ENCODE peak calls at places on chromosomes 11 and 22, in nine cellular contexts. One of them, this sample, is unnamed. For H3K27me3, the result is how much of the 10 kb centered on the place peaks cover.

GRCh38 chr11:9038537-9038936 is 34.7 kb upstream of the NRIP3 start:
- DNase-seq in body of pancreas: no peak
- DNase-seq in ovary: no peak
- DNase-seq in uterus: no peak
- DNase-seq in HepG2: no peak
- DNase-seq in spleen: no peak
- DNase-seq in heart left ventricle: no peak
- DNase-seq in Peyer's patch: no peak
- DNase-seq in IMR-90: no peak
- DNase-seq in this sample: no peak

GRCh38 chr22:50445071-50445879 is 29.6 kb downstream of the SBF1 start:
- DNase-seq in Peyer's patch: no peak
- DNase-seq in HepG2: no peak
- DNase-seq in spleen: no peak
- DNase-seq in uterus: no peak
- DNase-seq in ovary: no peak
- DNase-seq in body of pancreas: peak
- DNase-seq in IMR-90: no peak
- DNase-seq in heart left ventricle: no peak
- DNase-seq in this sample: no peak

GRCh38 chr11:97979741-97980140 is 1041.0 kb upstream of the CNTN5 start:
- DNase-seq in HepG2: no peak
- DNase-seq in body of pancreas: no peak
- DNase-seq in heart left ventricle: no peak
- DNase-seq in IMR-90: no peak
- DNase-seq in Peyer's patch: no peak
- DNase-seq in spleen: no peak
- DNase-seq in uterus: no peak
- DNase-seq in ovary: no peak
- DNase-seq in this sample: no peak

GRCh38 chr11:60945295-60945667 is 6.7 kb downstream of the SLC15A3 start:
- DNase-seq in uterus: no peak
- DNase-seq in spleen: no peak
- DNase-seq in body of pancreas: no peak
- DNase-seq in ovary: no peak
- DNase-seq in HepG2: no peak
- DNase-seq in Peyer's patch: no peak
- DNase-seq in IMR-90: no peak
- DNase-seq in heart left ventricle: no peak
- DNase-seq in this sample: no peak

GRCh38 chr11:111729441-111729840 is 36.7 kb downstream of the PPP2R1B start:
- DNase-seq in heart left ventricle: no peak
- DNase-seq in spleen: no peak
- DNase-seq in HepG2: no peak
- DNase-seq in IMR-90: peak
- DNase-seq in body of pancreas: no peak
- DNase-seq in Peyer's patch: no peak
- DNase-seq in ovary: no peak
- DNase-seq in uterus: no peak
- DNase-seq in this sample: no peak

GRCh38 chr11:72685560-72686480 is 11.6 kb upstream of the PDE2A start:
- DNase-seq in uterus: peak
- DNase-seq in ovary: no peak
- DNase-seq in heart left ventricle: peak
- DNase-seq in body of pancreas: peak
- DNase-seq in HepG2: no peak
- DNase-seq in Peyer's patch: no peak
- DNase-seq in spleen: no peak
- DNase-seq in IMR-90: peak
- DNase-seq in this sample: peak

GRCh38 chr22:19060356-19061009 is 61.7 kb downstream of the DGCR2 start:
- DNase-seq in IMR-90: peak
- DNase-seq in HepG2: no peak
- DNase-seq in uterus: no peak
- DNase-seq in ovary: no peak
- DNase-seq in spleen: peak
- DNase-seq in Peyer's patch: no peak
- DNase-seq in body of pancreas: no peak
- DNase-seq in heart left ventricle: no peak
- DNase-seq in this sample: no peak

GRCh38 chr11:31956310-31956709 is 134.6 kb upstream of the RCN1 start:
- DNase-seq in IMR-90: peak
- DNase-seq in uterus: no peak
- DNase-seq in HepG2: no peak
- DNase-seq in ovary: no peak
- DNase-seq in spleen: no peak
- DNase-seq in Peyer's patch: no peak
- DNase-seq in heart left ventricle: no peak
- DNase-seq in body of pancreas: no peak
- DNase-seq in this sample: no peak

GRCh38 chr22:38927033-38927789 is 30.2 kb upstream of the APOBEC3A start:
- DNase-seq in body of pancreas: peak
- DNase-seq in heart left ventricle: peak
- DNase-seq in HepG2: no peak
- DNase-seq in ovary: peak
- DNase-seq in IMR-90: peak
- DNase-seq in uterus: peak
- DNase-seq in spleen: peak
- DNase-seq in Peyer's patch: peak
- DNase-seq in this sample: peak

GRCh38 chr11:61777234-61778090 is 14.9 kb downstream of the TMEM258 start:
- DNase-seq in Peyer's patch: peak
- DNase-seq in HepG2: no peak
- DNase-seq in IMR-90: no peak
- DNase-seq in heart left ventricle: peak
- DNase-seq in spleen: peak
- DNase-seq in body of pancreas: peak
- DNase-seq in ovary: peak
- DNase-seq in uterus: no peak
- DNase-seq in this sample: peak

GRCh38 chr11:125593113-125593761 is 585 bp downstream of the STT3A start:
- DNase-seq in IMR-90: peak
- DNase-seq in HepG2: peak
- DNase-seq in heart left ventricle: no peak
- DNase-seq in uterus: no peak
- DNase-seq in ovary: no peak
- DNase-seq in spleen: no peak
- DNase-seq in body of pancreas: peak
- DNase-seq in Peyer's patch: no peak
- DNase-seq in this sample: no peak

GRCh38 chr11:101862410-101863233 is 52.2 kb upstream of the CEP126 start:
- DNase-seq in uterus: peak
- DNase-seq in ovary: no peak
- DNase-seq in body of pancreas: no peak
- DNase-seq in HepG2: peak
- DNase-seq in heart left ventricle: peak
- DNase-seq in IMR-90: peak
- DNase-seq in Peyer's patch: peak
- DNase-seq in spleen: no peak
- DNase-seq in this sample: peak

GRCh38 chr11:58805065-58805464 is 39.4 kb downstream of the GLYATL2 start:
- DNase-seq in spleen: no peak
- DNase-seq in uterus: no peak
- DNase-seq in heart left ventricle: no peak
- DNase-seq in HepG2: no peak
- DNase-seq in Peyer's patch: no peak
- DNase-seq in ovary: no peak
- DNase-seq in body of pancreas: no peak
- DNase-seq in IMR-90: peak
- DNase-seq in this sample: no peak

DNA sequence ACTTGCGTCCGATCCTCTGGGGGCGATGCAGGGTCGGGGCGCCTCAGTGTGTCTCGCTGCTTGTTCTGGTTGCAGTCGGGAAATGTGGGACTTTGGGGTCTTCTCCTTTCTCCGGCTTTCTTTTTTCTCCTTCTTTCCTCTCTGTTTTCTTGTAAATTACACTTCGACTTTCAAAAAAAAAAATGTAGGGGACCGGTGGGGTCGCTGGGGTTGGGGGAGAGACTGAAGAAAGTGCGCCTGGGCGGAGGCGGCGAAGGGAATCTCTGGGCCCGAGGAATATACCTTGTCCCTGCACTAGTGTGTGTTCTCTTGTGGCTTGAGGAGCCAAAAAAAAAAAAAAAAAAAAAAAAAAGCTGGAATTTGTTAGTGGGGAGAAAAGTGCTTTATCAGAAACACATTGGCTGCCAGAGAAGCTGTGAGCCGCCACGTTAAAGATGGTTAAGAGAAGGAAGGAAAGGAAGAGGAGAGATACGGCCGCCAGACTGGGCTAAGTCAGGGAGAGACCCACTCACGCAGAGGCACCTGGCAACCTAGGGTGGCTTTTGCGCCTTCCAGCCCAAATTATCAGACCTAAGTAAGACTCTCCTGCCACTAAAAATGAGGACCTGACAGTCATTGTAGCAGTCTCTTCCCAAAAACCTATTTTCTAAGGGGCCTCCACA is 8.4 kb upstream of the FLI1 start:
- DNase-seq in spleen: no peak
- DNase-seq in IMR-90: no peak
- DNase-seq in uterus: no peak
- DNase-seq in HepG2: no peak
- DNase-seq in ovary: no peak
- DNase-seq in heart left ventricle: no peak
- DNase-seq in Peyer's patch: no peak
- DNase-seq in body of pancreas: no peak
- DNase-seq in this sample: no peak
- H3K27me3 ChIP-seq in spleen: under half
- H3K27me3 ChIP-seq in IMR-90: half or more
- H3K27me3 ChIP-seq in uterus: under half
- H3K27me3 ChIP-seq in HepG2: under half
- H3K27me3 ChIP-seq in ovary: under half
- H3K27me3 ChIP-seq in heart left ventricle: half or more
- H3K27me3 ChIP-seq in Peyer's patch: under half
- H3K27me3 ChIP-seq in body of pancreas: under half
- H3K27me3 ChIP-seq in this sample: under half

DNA sequence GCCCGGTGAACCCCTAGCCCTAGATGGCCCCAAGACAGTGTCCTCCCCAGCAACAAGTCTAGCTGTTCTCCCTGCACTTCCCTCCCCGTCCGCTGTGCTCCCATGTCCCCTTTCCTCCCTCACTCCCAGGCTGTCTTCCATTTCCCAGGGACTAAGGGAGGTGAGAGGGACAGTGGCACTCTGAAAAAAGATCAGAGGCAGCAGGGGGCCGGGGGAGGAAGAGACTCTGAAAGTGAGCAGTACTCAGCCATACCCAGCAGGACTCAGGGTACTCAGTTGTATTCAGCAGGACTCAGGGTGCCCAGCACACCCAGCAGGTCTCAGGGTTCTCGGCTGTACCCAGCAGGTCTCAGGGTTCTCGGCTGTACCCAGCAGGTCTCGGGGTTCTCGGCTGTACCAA is 48.4 kb upstream of the THY1 start:
- DNase-seq in uterus: no peak
- DNase-seq in ovary: no peak
- DNase-seq in spleen: no peak
- DNase-seq in HepG2: no peak
- DNase-seq in Peyer's patch: no peak
- DNase-seq in body of pancreas: no peak
- DNase-seq in IMR-90: no peak
- DNase-seq in heart left ventricle: no peak
- DNase-seq in this sample: no peak
- H3K27ac ChIP-seq in uterus: no peak
- H3K27ac ChIP-seq in ovary: no peak
- H3K27ac ChIP-seq in spleen: no peak
- H3K27ac ChIP-seq in HepG2: no peak
- H3K27ac ChIP-seq in Peyer's patch: no peak
- H3K27ac ChIP-seq in body of pancreas: no peak
- H3K27ac ChIP-seq in IMR-90: peak
- H3K27ac ChIP-seq in heart left ventricle: no peak
- H3K27ac ChIP-seq in this sample: no peak

DNA sequence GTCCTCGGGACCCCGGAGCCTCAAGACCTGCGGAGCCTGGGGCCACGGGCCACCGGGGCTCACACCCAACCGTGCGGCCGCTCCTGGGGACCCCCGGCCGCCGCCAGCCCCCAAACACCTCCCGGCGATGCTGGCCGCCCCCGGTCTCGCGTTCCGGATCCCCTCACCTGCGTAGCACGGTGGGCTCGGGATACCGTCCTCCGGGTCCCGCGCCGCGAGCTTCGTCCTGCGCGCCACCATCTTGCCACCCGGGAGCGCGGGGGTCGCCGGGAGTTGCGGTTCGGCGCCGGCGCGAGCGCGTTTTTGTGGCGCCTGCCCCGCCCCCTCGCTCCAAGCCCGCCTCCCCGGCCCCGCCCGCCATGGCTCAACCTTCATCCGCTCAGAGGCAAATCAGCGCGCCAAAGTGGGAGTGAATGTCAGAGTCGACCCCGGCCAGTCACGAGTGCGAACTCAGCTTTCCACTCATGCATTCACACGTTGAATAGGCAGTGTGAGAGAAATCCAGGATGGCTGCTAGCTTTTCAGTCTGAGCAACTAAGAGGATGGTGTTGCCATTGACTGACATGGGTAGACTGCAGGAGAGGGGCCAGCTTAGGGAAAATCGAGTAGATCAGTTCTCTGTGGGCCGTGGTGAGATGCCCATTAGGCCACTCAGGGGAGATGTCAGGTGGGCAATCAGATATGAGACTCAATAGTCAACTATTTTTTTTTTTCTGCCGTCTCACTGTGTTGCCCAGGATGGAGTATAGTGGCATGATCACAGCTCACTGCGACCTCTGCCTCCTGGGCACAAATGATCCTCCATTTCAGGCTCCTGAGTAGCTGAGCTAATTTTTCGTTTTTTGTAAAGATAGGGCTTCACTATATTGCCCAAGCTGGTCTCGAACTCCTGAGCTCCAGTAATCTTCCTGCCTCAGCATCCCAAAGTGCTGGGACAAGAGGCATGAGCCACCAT is 28.3 kb downstream of the SERHL2 start:
- DNase-seq in heart left ventricle: peak
- DNase-seq in Peyer's patch: peak
- DNase-seq in body of pancreas: peak
- DNase-seq in uterus: peak
- DNase-seq in HepG2: peak
- DNase-seq in ovary: peak
- DNase-seq in IMR-90: peak
- DNase-seq in spleen: peak
- DNase-seq in this sample: peak
- TF ChIP-seq POLR2A in heart left ventricle: no peak
- TF ChIP-seq POLR2A in Peyer's patch: no peak
- TF ChIP-seq POLR2A in body of pancreas: peak
- TF ChIP-seq POLR2A in uterus: peak
- TF ChIP-seq POLR2A in HepG2: peak
- TF ChIP-seq POLR2A in ovary: no peak
- TF ChIP-seq POLR2A in IMR-90: peak
- TF ChIP-seq POLR2A in spleen: no peak
- TF ChIP-seq POLR2A in this sample: peak

GRCh38 chr11:14386081-14386480 is 27.1 kb upstream of the RRAS2 start:
- DNase-seq in uterus: no peak
- DNase-seq in spleen: no peak
- DNase-seq in heart left ventricle: no peak
- DNase-seq in Peyer's patch: no peak
- DNase-seq in ovary: no peak
- DNase-seq in body of pancreas: no peak
- DNase-seq in IMR-90: no peak
- DNase-seq in HepG2: no peak
- DNase-seq in this sample: no peak
- H3K27me3 ChIP-seq in uterus: under half
- H3K27me3 ChIP-seq in spleen: under half
- H3K27me3 ChIP-seq in heart left ventricle: under half
- H3K27me3 ChIP-seq in Peyer's patch: under half
- H3K27me3 ChIP-seq in ovary: under half
- H3K27me3 ChIP-seq in body of pancreas: under half
- H3K27me3 ChIP-seq in IMR-90: under half
- H3K27me3 ChIP-seq in HepG2: under half
- H3K27me3 ChIP-seq in this sample: under half

This sample was measured in adrenal gland.